ENCODE peak calls at places on chromosomes 16 and 17, in ten cellular contexts. Q, Y, P, L, J, O, D, X, K and V are unnamed samples.

GRCh38 chr17:32921013-32921412 is 6.9 kb upstream of the TMEM98 start:
- DNase-seq in D (no peak), X (no peak), P (no peak), Y (no peak), K (no peak), Q (no peak), J (no peak), O (no peak), L (no peak), V (no peak)

GRCh38 chr17:82228278-82228841 is 482 bp upstream of the SLC16A3 start:
- DNase-seq in L (no peak), Q (no peak), K (no peak), O (no peak), P (no peak), D (peak; percentile 50), X (peak; percentile 50), J (no peak), Y (no peak), V (no peak)

GRCh38 chr16:85090873-85091521 is 21.3 kb downstream of the CIBAR2 start:
- DNase-seq in X (no peak), O (no peak), K (no peak), L (no peak), Y (peak; percentile 14), P (peak; percentile 26), Q (no peak), J (no peak), D (no peak), V (no peak)

GRCh38 chr17:49016775-49017463 is 19.7 kb downstream of the IGF2BP1 start:
- DNase-seq in O (no peak), D (no peak), L (no peak), Q (no peak), X (no peak), Y (peak; percentile 55), P (peak; percentile 94), J (no peak), K (no peak), V (no peak)

GRCh38 chr16:89268987-89269735 is 51.7 kb downstream of the ZNF778 start:
- DNase-seq in P (peak; percentile 70), Y (peak; percentile 87), D (no peak), L (no peak), J (no peak), K (peak; percentile 64), Q (no peak), X (no peak), O (no peak), V (no peak)

GRCh38 chr17:53390575-53390974 is 432.2 kb upstream of the KIF2B start:
- DNase-seq in K (no peak), L (no peak), J (no peak), X (no peak), O (no peak), Y (no peak), Q (no peak), P (no peak), D (no peak), V (no peak)

GRCh38 chr16:12578001-12578400 is 225.7 kb downstream of the CPPED1 start:
- DNase-seq in L (no peak), D (no peak), X (no peak), P (no peak), O (no peak), J (no peak), Y (no peak), K (no peak), Q (no peak), V (no peak)

GRCh38 chr17:58605986-58606385 is 85.9 kb downstream of the TEX14 start:
- DNase-seq in P (no peak), Q (no peak), Y (no peak), O (no peak), D (no peak), J (no peak), K (no peak), L (no peak), X (no peak), V (no peak)

GRCh38 chr17:48160177-48160967 is 52.8 kb downstream of the SNX11 start:
- DNase-seq in O (no peak), Y (no peak), P (no peak), X (no peak), J (peak; percentile 24), L (no peak), K (no peak), D (peak; percentile 60), Q (no peak), V (no peak)

GRCh38 chr17:4485676-4486646 is 12.7 kb upstream of the SPNS2 start:
- DNase-seq in Y (no peak), Q (no peak), L (no peak), K (no peak), X (no peak), D (no peak), O (no peak), P (no peak), J (no peak), V (no peak)

GRCh38 chr17:78046923-78047322 is 81.6 kb downstream of the TMC6 start:
- DNase-seq in K (no peak), L (no peak), J (no peak), D (no peak), O (no peak), Q (no peak), P (peak; percentile 5), Y (no peak), X (no peak), V (no peak)

DNA sequence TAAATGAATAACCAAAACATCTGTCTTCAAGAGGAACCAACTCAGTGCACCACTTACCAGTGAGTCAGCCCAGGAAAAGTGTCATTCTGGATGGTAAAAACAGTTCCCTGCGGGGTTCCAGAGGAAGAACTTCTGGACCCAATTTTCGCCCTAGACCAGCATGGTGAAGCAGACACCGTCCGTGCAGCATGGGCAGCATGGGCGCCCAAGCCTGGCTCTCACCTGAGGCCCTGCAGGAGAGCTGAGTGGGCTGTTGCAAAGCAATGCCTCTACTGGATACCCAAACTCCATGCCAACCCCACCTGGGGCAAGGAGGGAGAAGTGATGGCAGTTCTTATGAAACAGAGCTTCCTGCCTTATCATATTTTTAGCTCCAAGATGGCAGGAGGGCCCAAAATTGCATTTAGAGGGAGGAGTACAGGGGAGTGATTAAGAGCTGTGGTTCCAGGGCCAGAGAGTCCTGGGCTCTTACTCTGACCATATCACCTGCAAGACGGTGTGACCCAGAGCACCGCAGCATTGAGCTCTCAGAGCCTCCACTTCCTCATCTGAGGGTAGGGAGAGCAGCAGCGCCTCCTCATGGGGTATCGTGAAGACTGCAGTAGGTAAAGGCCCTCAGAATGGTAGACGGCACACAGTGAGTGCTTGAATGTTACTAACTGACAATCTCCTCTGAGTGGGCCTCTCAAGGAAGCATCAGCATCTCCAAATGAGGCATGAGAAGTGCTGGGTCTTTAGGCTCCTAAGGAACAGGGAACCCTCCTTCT is 16.6 kb upstream of the INPP5K start:
- DNase-seq in D (peak; percentile 75), O (peak; percentile 12), J (no peak), L (no peak), K (no peak), P (peak; percentile 20), Q (no peak), X (peak; percentile 43), Y (no peak), V (peak; percentile 44)
- TF ChIP-seq CTCF in D (peak; percentile 37), O (peak; percentile 47), J (peak; percentile 31), L (peak; percentile 22), K (peak; percentile 46), P (peak; percentile 27), Q (no peak), X (peak; percentile 20), Y (peak; percentile 34), V (peak; percentile 29)

DNA sequence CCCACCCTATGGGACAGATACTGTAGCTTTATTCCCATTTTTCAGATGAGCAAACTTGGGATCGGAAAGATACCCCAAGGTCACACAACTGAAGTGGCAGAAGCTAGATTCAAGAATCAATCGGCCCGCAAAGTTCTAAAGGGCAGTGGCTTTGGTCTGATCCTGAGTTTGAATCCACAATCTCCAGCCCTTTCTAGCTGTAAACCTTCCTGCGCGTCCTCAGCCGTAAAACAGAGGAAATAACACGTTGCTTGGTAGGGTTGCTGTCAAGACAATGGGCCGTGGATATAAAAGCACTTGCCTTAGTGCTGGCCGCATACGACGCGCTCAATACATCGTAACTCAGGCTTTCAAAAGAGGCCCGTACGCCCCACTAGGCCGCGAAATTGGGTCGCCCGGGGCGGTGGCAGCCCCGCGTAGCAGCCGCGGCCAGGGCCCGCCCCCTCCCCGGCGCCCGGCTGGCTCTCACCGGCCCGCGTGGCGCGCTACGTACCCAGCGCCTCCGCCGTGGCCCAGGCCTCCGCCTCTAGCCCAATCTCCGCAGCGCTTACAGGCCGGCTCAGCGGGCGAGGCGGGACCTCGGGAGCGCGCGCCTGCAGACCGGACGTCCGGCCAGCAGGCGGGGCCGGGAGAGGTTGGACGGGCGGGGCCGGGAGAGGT is at the start of gene DCAKD:
- DNase-seq in J (peak; percentile 87), X (peak; percentile 93), K (peak; percentile 92), P (peak; percentile 98), Y (peak; percentile 91), L (peak; percentile 76), D (peak; percentile 91), O (peak; percentile 79), Q (peak; percentile 61), V (no peak)
- TF ChIP-seq CTCF in J (no peak), X (peak; percentile 9), K (no peak), P (no peak), Y (no peak), L (no peak), D (no peak), O (no peak), Q (no peak), V (no peak)

GRCh38 chr16:9122342-9122741 is 30.9 kb downstream of the HAPSTR1 start:
- DNase-seq in Q (no peak), P (no peak), L (no peak), Y (no peak), D (no peak), X (no peak), J (no peak), K (no peak), O (no peak), V (no peak)

GRCh38 chr16:9116141-9116540 is 24.7 kb downstream of the HAPSTR1 start:
- DNase-seq in P (no peak), K (no peak), J (no peak), Q (no peak), L (no peak), O (no peak), Y (no peak), D (no peak), X (no peak), V (no peak)

GRCh38 chr16:9122969-9123368 is 31.5 kb downstream of the HAPSTR1 start:
- DNase-seq in K (no peak), X (no peak), J (no peak), P (no peak), Y (no peak), D (no peak), O (no peak), Q (no peak), L (no peak), V (no peak)

GRCh38 chr16:9123401-9123800 is 32.0 kb downstream of the HAPSTR1 start:
- DNase-seq in K (no peak), Y (no peak), Q (no peak), O (no peak), X (no peak), D (no peak), J (no peak), P (no peak), L (no peak), V (no peak)

GRCh38 chr16:9119795-9120194 is 28.4 kb downstream of the HAPSTR1 start:
- DNase-seq in D (no peak), X (no peak), J (no peak), K (no peak), Y (peak; percentile 97), L (peak; percentile 93), Q (no peak), P (peak; percentile 93), O (no peak), V (no peak)
- TF ChIP-seq CTCF in D (no peak), X (no peak), J (no peak), K (peak; percentile 24), Y (no peak), L (peak; percentile 6), Q (no peak), P (no peak), O (no peak), V (no peak)

GRCh38 chr16:4574919-4575705 is 19.0 kb downstream of the C16orf96 start:
- DNase-seq in P (no peak), J (no peak), K (no peak), Y (no peak), L (no peak), X (peak; percentile 12), Q (no peak), D (peak; percentile 66), O (no peak), V (no peak)
- TF ChIP-seq CTCF in P (no peak), J (no peak), K (no peak), Y (no peak), L (no peak), X (no peak), Q (no peak), D (no peak), O (no peak), V (peak; percentile 15)